ENCODE peak calls at places on chromosomes 5 and 9, in six cellular contexts. Q, Y, K, S, R and Z are unnamed samples.

GRCh38 chr9:131366745-131367401 is 27.0 kb upstream of the PRRC2B start:
- DNase-seq in Q (peak; percentile 64), Y (peak; percentile 52), K (peak; percentile 60), S (peak; percentile 69), R (peak; percentile 63), Z (peak; percentile 84)

GRCh38 chr5:136066705-136067271 is 38.0 kb downstream of the TGFBI start:
- DNase-seq in Q (peak; percentile 73), Y (no peak), K (peak; percentile 69), S (no peak), R (no peak), Z (no peak)

GRCh38 chr5:90932052-90932699 is 373.6 kb downstream of the ADGRV1 start:
- DNase-seq in Q (peak; percentile 48), Y (peak; percentile 93), K (peak; percentile 78), S (peak; percentile 83), R (peak; percentile 77), Z (peak; percentile 80)

GRCh38 chr5:122907238-122907637 is 61.8 kb downstream of the SNX24 start:
- DNase-seq in Q (no peak), Y (peak; percentile 61), K (no peak), S (peak; percentile 30), R (no peak), Z (no peak)

GRCh38 chr5:115962565-115963402 is 509 bp downstream of the LVRN start:
- DNase-seq in Q (no peak), Y (no peak), K (peak; percentile 22), S (no peak), R (peak; percentile 72), Z (peak; percentile 53)

GRCh38 chr5:157516016-157516415 is 56.0 kb downstream of the NIPAL4 start:
- DNase-seq in Q (no peak), Y (peak; percentile 90), K (peak; percentile 80), S (peak; percentile 37), R (no peak), Z (no peak)

GRCh38 chr9:26524225-26524624 is 368.4 kb downstream of the CAAP1 start:
- DNase-seq in Q (no peak), Y (no peak), K (no peak), S (no peak), R (no peak), Z (no peak)

GRCh38 chr5:153490124-153491085 is at the start of gene GRIA1:
- DNase-seq in Q (no peak), Y (no peak), K (peak; percentile 28), S (peak; percentile 38), R (peak; percentile 15), Z (peak; percentile 74)

GRCh38 chr9:81804306-81804705 is 115.0 kb upstream of the TLE1 start:
- DNase-seq in Q (no peak), Y (no peak), K (no peak), S (no peak), R (no peak), Z (no peak)

GRCh38 chr5:115322729-115323128 is 26.3 kb upstream of the CCDC112 start:
- DNase-seq in Q (no peak), Y (no peak), K (no peak), S (no peak), R (no peak), Z (no peak)

GRCh38 chr9:105661011-105661410 is 1.2 kb upstream of the TAL2 start:
- DNase-seq in Q (no peak), Y (no peak), K (no peak), S (no peak), R (no peak), Z (no peak)

GRCh38 chr9:112858625-112859147 is 32.0 kb downstream of the SLC46A2 start:
- DNase-seq in Q (no peak), Y (no peak), K (peak; percentile 45), S (no peak), R (no peak), Z (no peak)

GRCh38 chr9:137423810-137424291 is 658 bp downstream of the NOXA1 start:
- DNase-seq in Q (no peak), Y (peak; percentile 51), K (no peak), S (peak; percentile 80), R (no peak), Z (no peak)

GRCh38 chr5:160640417-160640816 is 211.6 kb downstream of the ATP10B start:
- DNase-seq in Q (no peak), Y (no peak), K (no peak), S (no peak), R (no peak), Z (no peak)

GRCh38 chr5:177473461-177473991 is at the start of gene DBN1:
- DNase-seq in Q (no peak), Y (peak; percentile 61), K (no peak), S (peak; percentile 89), R (peak; percentile 98), Z (peak; percentile 89)

GRCh38 chr9:3018691-3019230 is 174.9 kb upstream of the PUM3 start:
- DNase-seq in Q (no peak), Y (no peak), K (no peak), S (no peak), R (no peak), Z (no peak)

GRCh38 chr5:173988554-173989431 is at the start of gene C5orf47:
- DNase-seq in Q (no peak), Y (no peak), K (no peak), S (no peak), R (no peak), Z (no peak)

GRCh38 chr5:140345919-140346347 is 470 bp downstream of the HBEGF start:
- DNase-seq in Q (peak; percentile 35), Y (peak; percentile 56), K (peak; percentile 58), S (peak; percentile 71), R (peak; percentile 88), Z (peak; percentile 85)

GRCh38 chr5:127746756-127747155 is 43.6 kb downstream of the CCDC192 start:
- DNase-seq in Q (no peak), Y (peak; percentile 69), K (peak; percentile 59), S (no peak), R (peak; percentile 31), Z (no peak)

GRCh38 chr5:55897905-55898304 is 46.7 kb downstream of the IL31RA start:
- DNase-seq in Q (peak; percentile 13), Y (no peak), K (peak; percentile 83), S (no peak), R (peak; percentile 87), Z (no peak)

GRCh38 chr9:93306579-93307091 is 122.7 kb downstream of the WNK2 start:
- DNase-seq in Q (no peak), Y (no peak), K (no peak), S (no peak), R (peak; percentile 23), Z (no peak)

GRCh38 chr9:19732570-19732969 is 56.3 kb downstream of the SLC24A2 start:
- DNase-seq in Q (no peak), Y (no peak), K (no peak), S (no peak), R (no peak), Z (no peak)

GRCh38 chr5:122639852-122640251 is 135.0 kb upstream of the SNX2 start:
- DNase-seq in Q (no peak), Y (no peak), K (no peak), S (no peak), R (no peak), Z (no peak)

GRCh38 chr9:100350188-100350587 is 2.6 kb downstream of the TEX10 start:
- DNase-seq in Q (no peak), Y (no peak), K (no peak), S (no peak), R (no peak), Z (no peak)

GRCh38 chr5:84382363-84383295 is 2.1 kb downstream of the EDIL3 start:
- DNase-seq in Q (no peak), Y (no peak), K (peak; percentile 51), S (peak; percentile 71), R (peak; percentile 61), Z (peak; percentile 82)

GRCh38 chr9:36088020-36088419 is 48.5 kb upstream of the GLIPR2 start:
- DNase-seq in Q (no peak), Y (no peak), K (no peak), S (no peak), R (no peak), Z (no peak)

GRCh38 chr9:36092509-36093215 is 43.9 kb upstream of the GLIPR2 start:
- DNase-seq in Q (no peak), Y (no peak), K (no peak), S (no peak), R (no peak), Z (no peak)

GRCh38 chr9:36093384-36093783 is 43.1 kb upstream of the GLIPR2 start:
- DNase-seq in Q (no peak), Y (no peak), K (peak; percentile 20), S (no peak), R (no peak), Z (no peak)

GRCh38 chr9:36091028-36091953 is 45.2 kb upstream of the GLIPR2 start:
- DNase-seq in Q (peak; percentile 63), Y (peak; percentile 56), K (peak; percentile 63), S (no peak), R (no peak), Z (no peak)

GRCh38 chr9:36092014-36092413 is 44.5 kb upstream of the GLIPR2 start:
- DNase-seq in Q (no peak), Y (no peak), K (no peak), S (no peak), R (no peak), Z (no peak)
- H2AFZ ChIP-seq in Q (no peak overlapping the region), Y (no peak overlapping the region), K (no peak overlapping the region), S (no peak overlapping the region), R (peak overlapping the region; percentile 5), Z (no peak overlapping the region)

DNA sequence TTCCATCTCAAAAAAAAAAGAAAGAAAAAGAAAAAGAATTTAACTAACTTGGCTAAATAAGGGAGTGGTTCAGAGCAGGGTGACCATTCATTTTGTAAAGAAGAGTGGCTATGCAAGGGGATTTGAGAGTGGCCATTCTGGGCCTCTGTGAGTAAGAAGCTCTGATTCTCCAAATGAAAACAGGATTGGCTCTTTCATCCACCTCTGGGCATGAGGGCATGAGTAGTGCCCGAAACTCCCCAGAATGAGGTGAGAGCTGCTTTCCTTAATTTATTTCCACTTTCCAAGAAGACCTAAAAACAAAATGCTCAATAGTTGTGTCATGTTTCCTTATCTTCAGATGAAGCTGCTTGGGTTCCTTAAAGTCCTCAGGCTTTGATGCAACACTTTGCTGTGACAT is 3.0 kb upstream of the ZCCHC10 start:
- DNase-seq in Q (no peak), Y (no peak), K (no peak), S (no peak), R (no peak), Z (no peak)
- H2AFZ ChIP-seq in Q (peak overlapping the region; percentile 22), Y (no peak overlapping the region), K (no peak overlapping the region), S (no peak overlapping the region), R (peak overlapping the region; percentile 53), Z (no peak overlapping the region)

GRCh38 chr5:155934964-155935363 is 392.0 kb upstream of the SGCD start:
- DNase-seq in Q (no peak), Y (no peak), K (no peak), S (no peak), R (no peak), Z (no peak)
- H2AFZ ChIP-seq in Q (no peak overlapping the region), Y (no peak overlapping the region), K (no peak overlapping the region), S (no peak overlapping the region), R (no peak overlapping the region), Z (no peak overlapping the region)

GRCh38 chr9:29556746-29557145 is 1983.5 kb upstream of the C9orf72 start:
- DNase-seq in Q (no peak), Y (no peak), K (no peak), S (no peak), R (no peak), Z (no peak)
- H2AFZ ChIP-seq in Q (no peak overlapping the region), Y (no peak overlapping the region), K (no peak overlapping the region), S (no peak overlapping the region), R (no peak overlapping the region), Z (no peak overlapping the region)

DNA sequence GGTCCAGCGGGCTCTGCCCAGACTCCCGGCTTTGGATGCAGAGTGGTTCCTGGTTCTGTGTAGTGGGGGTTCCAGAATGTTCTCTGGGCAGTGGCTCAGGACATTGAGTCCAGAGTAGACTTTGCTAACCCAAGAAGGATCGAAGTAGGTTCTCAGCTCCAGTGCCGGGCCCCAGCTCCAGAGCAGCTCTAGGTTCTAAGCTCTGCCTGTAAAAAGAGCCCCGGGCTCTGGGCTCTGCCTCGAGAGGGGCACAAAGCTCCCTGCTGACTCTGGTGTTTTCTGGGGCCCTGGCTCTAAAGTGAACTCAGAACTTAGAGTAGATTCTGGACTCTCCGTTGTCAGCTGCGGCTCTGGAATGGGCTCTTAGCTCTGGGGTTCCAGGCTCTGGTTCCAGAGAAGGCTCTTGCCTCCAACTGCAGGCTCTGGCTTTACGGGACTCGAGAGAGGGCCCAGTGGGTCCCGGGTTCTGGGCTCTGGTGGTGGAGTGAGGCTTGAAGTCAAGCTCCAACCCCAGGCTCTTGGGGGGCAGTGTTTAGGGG is 414 bp downstream of the WDR38 start:
- DNase-seq in Q (no peak), Y (no peak), K (no peak), S (no peak), R (no peak), Z (no peak)
- H2AFZ ChIP-seq in Q (no peak overlapping the region), Y (peak overlapping the region; percentile 84), K (no peak overlapping the region), S (peak overlapping the region; percentile 68), R (peak overlapping the region; percentile 81), Z (peak overlapping the region; percentile 92)